ENCODE peak calls at places on chromosomes 1 and 21, in seven cellular contexts. One of them, this sample, is unnamed.

GRCh38 chr1:30763654-30764248 is 6.2 kb upstream of the LAPTM5 start:
- DNase-seq in GM13976: no peak
- DNase-seq in fibroblast of lung: peak
- DNase-seq in dorsolateral prefrontal cortex: peak
- DNase-seq in endodermal cell: no peak
- DNase-seq in astrocyte of the spinal cord: peak
- DNase-seq in activated CD8-positive, alpha-beta T cell treated with anti-CD3 and anti-CD28 coated beads for 36 hours: no peak
- DNase-seq in this sample: no peak

GRCh38 chr1:2477309-2477708 is 1.2 kb downstream of the PLCH2 start:
- DNase-seq in astrocyte of the spinal cord: no peak
- DNase-seq in fibroblast of lung: no peak
- DNase-seq in activated CD8-positive, alpha-beta T cell treated with anti-CD3 and anti-CD28 coated beads for 36 hours: no peak
- DNase-seq in dorsolateral prefrontal cortex: no peak
- DNase-seq in endodermal cell: no peak
- DNase-seq in GM13976: no peak
- DNase-seq in this sample: no peak

GRCh38 chr1:201937624-201938212 is 8.6 kb downstream of the LMOD1 start:
- DNase-seq in dorsolateral prefrontal cortex: no peak
- DNase-seq in fibroblast of lung: peak
- DNase-seq in endodermal cell: no peak
- DNase-seq in GM13976: no peak
- DNase-seq in activated CD8-positive, alpha-beta T cell treated with anti-CD3 and anti-CD28 coated beads for 36 hours: no peak
- DNase-seq in astrocyte of the spinal cord: peak
- DNase-seq in this sample: no peak

GRCh38 chr1:67817319-67817718 is 15.9 kb downstream of the GNG12 start:
- DNase-seq in endodermal cell: no peak
- DNase-seq in GM13976: no peak
- DNase-seq in activated CD8-positive, alpha-beta T cell treated with anti-CD3 and anti-CD28 coated beads for 36 hours: no peak
- DNase-seq in astrocyte of the spinal cord: no peak
- DNase-seq in dorsolateral prefrontal cortex: no peak
- DNase-seq in fibroblast of lung: no peak
- DNase-seq in this sample: no peak

GRCh38 chr1:90175490-90176157 is 180.7 kb downstream of the ZNF326 start:
- DNase-seq in activated CD8-positive, alpha-beta T cell treated with anti-CD3 and anti-CD28 coated beads for 36 hours: no peak
- DNase-seq in GM13976: no peak
- DNase-seq in dorsolateral prefrontal cortex: no peak
- DNase-seq in astrocyte of the spinal cord: no peak
- DNase-seq in endodermal cell: no peak
- DNase-seq in fibroblast of lung: no peak
- DNase-seq in this sample: no peak

GRCh38 chr1:22919341-22920025 is 53.2 kb downstream of the LACTBL1 start:
- DNase-seq in astrocyte of the spinal cord: no peak
- DNase-seq in dorsolateral prefrontal cortex: no peak
- DNase-seq in activated CD8-positive, alpha-beta T cell treated with anti-CD3 and anti-CD28 coated beads for 36 hours: no peak
- DNase-seq in endodermal cell: no peak
- DNase-seq in fibroblast of lung: peak
- DNase-seq in GM13976: no peak
- DNase-seq in this sample: no peak

GRCh38 chr1:9675393-9675792 is 23.9 kb downstream of the PIK3CD start:
- DNase-seq in fibroblast of lung: no peak
- DNase-seq in dorsolateral prefrontal cortex: no peak
- DNase-seq in activated CD8-positive, alpha-beta T cell treated with anti-CD3 and anti-CD28 coated beads for 36 hours: no peak
- DNase-seq in astrocyte of the spinal cord: no peak
- DNase-seq in GM13976: no peak
- DNase-seq in endodermal cell: no peak
- DNase-seq in this sample: no peak

GRCh38 chr1:39328110-39328509 is 123.6 kb downstream of the MACF1 start:
- DNase-seq in GM13976: no peak
- DNase-seq in astrocyte of the spinal cord: no peak
- DNase-seq in dorsolateral prefrontal cortex: no peak
- DNase-seq in endodermal cell: no peak
- DNase-seq in fibroblast of lung: peak
- DNase-seq in activated CD8-positive, alpha-beta T cell treated with anti-CD3 and anti-CD28 coated beads for 36 hours: no peak
- DNase-seq in this sample: no peak

GRCh38 chr1:226723640-226724532 is 15.2 kb downstream of the ITPKB start:
- DNase-seq in fibroblast of lung: peak
- DNase-seq in dorsolateral prefrontal cortex: no peak
- DNase-seq in astrocyte of the spinal cord: peak
- DNase-seq in activated CD8-positive, alpha-beta T cell treated with anti-CD3 and anti-CD28 coated beads for 36 hours: peak
- DNase-seq in GM13976: no peak
- DNase-seq in endodermal cell: peak
- DNase-seq in this sample: no peak

GRCh38 chr1:37606481-37607263 is 10.9 kb upstream of the GNL2 start:
- DNase-seq in GM13976: no peak
- DNase-seq in endodermal cell: no peak
- DNase-seq in activated CD8-positive, alpha-beta T cell treated with anti-CD3 and anti-CD28 coated beads for 36 hours: no peak
- DNase-seq in fibroblast of lung: peak
- DNase-seq in astrocyte of the spinal cord: no peak
- DNase-seq in dorsolateral prefrontal cortex: no peak
- DNase-seq in this sample: no peak

GRCh38 chr1:39505289-39505688 is 13.9 kb downstream of the BMP8A start:
- DNase-seq in dorsolateral prefrontal cortex: no peak
- DNase-seq in GM13976: no peak
- DNase-seq in fibroblast of lung: no peak
- DNase-seq in endodermal cell: no peak
- DNase-seq in activated CD8-positive, alpha-beta T cell treated with anti-CD3 and anti-CD28 coated beads for 36 hours: no peak
- DNase-seq in astrocyte of the spinal cord: no peak
- DNase-seq in this sample: no peak

GRCh38 chr1:184745929-184746583 is 8.6 kb downstream of the EDEM3 start:
- DNase-seq in GM13976: no peak
- DNase-seq in activated CD8-positive, alpha-beta T cell treated with anti-CD3 and anti-CD28 coated beads for 36 hours: no peak
- DNase-seq in endodermal cell: no peak
- DNase-seq in astrocyte of the spinal cord: no peak
- DNase-seq in fibroblast of lung: no peak
- DNase-seq in dorsolateral prefrontal cortex: no peak
- DNase-seq in this sample: no peak

GRCh38 chr1:112706505-112707216 is at the start of gene RHOC:
- DNase-seq in GM13976: peak
- DNase-seq in fibroblast of lung: peak
- DNase-seq in activated CD8-positive, alpha-beta T cell treated with anti-CD3 and anti-CD28 coated beads for 36 hours: peak
- DNase-seq in dorsolateral prefrontal cortex: peak
- DNase-seq in astrocyte of the spinal cord: peak
- DNase-seq in endodermal cell: peak
- DNase-seq in this sample: peak

GRCh38 chr21:29170935-29171334 is 40.5 kb downstream of the MAP3K7CL start:
- DNase-seq in endodermal cell: no peak
- DNase-seq in dorsolateral prefrontal cortex: no peak
- DNase-seq in activated CD8-positive, alpha-beta T cell treated with anti-CD3 and anti-CD28 coated beads for 36 hours: no peak
- DNase-seq in fibroblast of lung: no peak
- DNase-seq in GM13976: no peak
- DNase-seq in astrocyte of the spinal cord: no peak
- DNase-seq in this sample: no peak

GRCh38 chr1:19405195-19405760 is 80.1 kb downstream of the CAPZB start:
- DNase-seq in astrocyte of the spinal cord: no peak
- DNase-seq in activated CD8-positive, alpha-beta T cell treated with anti-CD3 and anti-CD28 coated beads for 36 hours: no peak
- DNase-seq in dorsolateral prefrontal cortex: no peak
- DNase-seq in GM13976: no peak
- DNase-seq in fibroblast of lung: no peak
- DNase-seq in endodermal cell: no peak
- DNase-seq in this sample: no peak
- TF ChIP-seq CTCF in astrocyte of the spinal cord: peak
- TF ChIP-seq CTCF in activated CD8-positive, alpha-beta T cell treated with anti-CD3 and anti-CD28 coated beads for 36 hours: no peak
- TF ChIP-seq CTCF in dorsolateral prefrontal cortex: peak
- TF ChIP-seq CTCF in GM13976: no peak
- TF ChIP-seq CTCF in fibroblast of lung: peak
- TF ChIP-seq CTCF in endodermal cell: peak
- TF ChIP-seq CTCF in this sample: no peak

GRCh38 chr1:6603851-6604558 is 1.3 kb upstream of the KLHL21 start:
- DNase-seq in activated CD8-positive, alpha-beta T cell treated with anti-CD3 and anti-CD28 coated beads for 36 hours: no peak
- DNase-seq in astrocyte of the spinal cord: peak
- DNase-seq in GM13976: no peak
- DNase-seq in dorsolateral prefrontal cortex: no peak
- DNase-seq in fibroblast of lung: peak
- DNase-seq in endodermal cell: peak
- DNase-seq in this sample: no peak
- TF ChIP-seq CTCF in activated CD8-positive, alpha-beta T cell treated with anti-CD3 and anti-CD28 coated beads for 36 hours: peak
- TF ChIP-seq CTCF in astrocyte of the spinal cord: no peak
- TF ChIP-seq CTCF in GM13976: no peak
- TF ChIP-seq CTCF in dorsolateral prefrontal cortex: no peak
- TF ChIP-seq CTCF in fibroblast of lung: no peak
- TF ChIP-seq CTCF in endodermal cell: peak
- TF ChIP-seq CTCF in this sample: no peak

DNA sequence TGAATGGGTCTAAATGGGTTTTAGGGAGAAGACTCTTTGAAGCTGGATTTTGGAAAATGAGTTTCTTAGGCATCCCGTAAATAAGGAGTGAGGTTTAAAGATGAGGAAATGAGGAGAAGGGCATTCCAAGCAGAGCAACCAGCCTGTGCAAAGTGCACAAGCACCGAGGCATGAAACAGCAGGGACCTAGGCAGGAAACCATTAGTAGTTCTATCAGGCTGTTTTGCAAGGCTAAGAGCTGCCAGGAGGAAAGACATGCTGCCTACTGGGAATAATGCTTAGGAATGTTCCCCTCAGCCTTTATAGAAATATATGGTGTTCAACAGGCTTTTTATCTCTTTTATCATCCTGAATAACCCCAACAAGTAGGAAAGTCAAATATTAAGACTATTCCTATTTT is 153.1 kb upstream of the FGGY start:
- DNase-seq in GM13976: no peak
- DNase-seq in astrocyte of the spinal cord: no peak
- DNase-seq in endodermal cell: no peak
- DNase-seq in activated CD8-positive, alpha-beta T cell treated with anti-CD3 and anti-CD28 coated beads for 36 hours: no peak
- DNase-seq in fibroblast of lung: peak
- DNase-seq in dorsolateral prefrontal cortex: no peak
- DNase-seq in this sample: no peak
- TF ChIP-seq CTCF in GM13976: no peak
- TF ChIP-seq CTCF in astrocyte of the spinal cord: no peak
- TF ChIP-seq CTCF in endodermal cell: no peak
- TF ChIP-seq CTCF in activated CD8-positive, alpha-beta T cell treated with anti-CD3 and anti-CD28 coated beads for 36 hours: no peak
- TF ChIP-seq CTCF in fibroblast of lung: no peak
- TF ChIP-seq CTCF in dorsolateral prefrontal cortex: no peak
- TF ChIP-seq CTCF in this sample: no peak

DNA sequence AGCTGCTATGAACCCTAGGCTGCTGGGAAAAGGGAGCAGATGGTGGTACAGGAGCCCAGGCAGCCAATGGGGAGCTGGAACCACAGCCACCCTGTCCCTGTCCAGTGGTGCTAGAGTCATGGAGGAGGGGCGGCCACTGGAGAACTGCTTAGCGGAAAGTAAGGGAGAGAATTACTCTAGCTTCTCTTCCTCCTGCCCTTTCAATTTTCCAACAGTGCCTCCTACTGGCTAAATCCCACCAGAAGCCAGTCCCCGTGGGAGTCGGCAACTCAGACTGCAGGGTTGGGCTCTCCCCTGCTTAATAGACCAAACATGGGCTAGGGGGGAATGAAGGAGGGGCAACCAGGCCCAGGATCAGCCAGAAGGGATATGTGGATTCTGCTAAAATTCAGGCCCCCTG is 154.5 kb downstream of the ACTL8 start:
- DNase-seq in activated CD8-positive, alpha-beta T cell treated with anti-CD3 and anti-CD28 coated beads for 36 hours: no peak
- DNase-seq in astrocyte of the spinal cord: peak
- DNase-seq in GM13976: no peak
- DNase-seq in fibroblast of lung: peak
- DNase-seq in endodermal cell: peak
- DNase-seq in dorsolateral prefrontal cortex: no peak
- DNase-seq in this sample: no peak
- TF ChIP-seq CTCF in activated CD8-positive, alpha-beta T cell treated with anti-CD3 and anti-CD28 coated beads for 36 hours: no peak
- TF ChIP-seq CTCF in astrocyte of the spinal cord: peak
- TF ChIP-seq CTCF in GM13976: peak
- TF ChIP-seq CTCF in fibroblast of lung: peak
- TF ChIP-seq CTCF in endodermal cell: peak
- TF ChIP-seq CTCF in dorsolateral prefrontal cortex: no peak
- TF ChIP-seq CTCF in this sample: no peak

GRCh38 chr1:58032621-58033073 is 513.9 kb downstream of the OMA1 start:
- DNase-seq in endodermal cell: no peak
- DNase-seq in astrocyte of the spinal cord: no peak
- DNase-seq in dorsolateral prefrontal cortex: no peak
- DNase-seq in GM13976: no peak
- DNase-seq in fibroblast of lung: no peak
- DNase-seq in activated CD8-positive, alpha-beta T cell treated with anti-CD3 and anti-CD28 coated beads for 36 hours: no peak
- DNase-seq in this sample: no peak

GRCh38 chr1:58033311-58033710 is 513.2 kb downstream of the OMA1 start:
- DNase-seq in astrocyte of the spinal cord: no peak
- DNase-seq in fibroblast of lung: no peak
- DNase-seq in activated CD8-positive, alpha-beta T cell treated with anti-CD3 and anti-CD28 coated beads for 36 hours: no peak
- DNase-seq in dorsolateral prefrontal cortex: no peak
- DNase-seq in GM13976: no peak
- DNase-seq in endodermal cell: no peak
- DNase-seq in this sample: no peak

GRCh38 chr1:58031416-58031815 is 515.1 kb downstream of the OMA1 start:
- DNase-seq in activated CD8-positive, alpha-beta T cell treated with anti-CD3 and anti-CD28 coated beads for 36 hours: no peak
- DNase-seq in endodermal cell: peak
- DNase-seq in dorsolateral prefrontal cortex: no peak
- DNase-seq in GM13976: no peak
- DNase-seq in astrocyte of the spinal cord: no peak
- DNase-seq in fibroblast of lung: no peak
- DNase-seq in this sample: no peak

GRCh38 chr1:58035523-58035922 is 511.0 kb downstream of the OMA1 start:
- DNase-seq in activated CD8-positive, alpha-beta T cell treated with anti-CD3 and anti-CD28 coated beads for 36 hours: no peak
- DNase-seq in dorsolateral prefrontal cortex: no peak
- DNase-seq in fibroblast of lung: no peak
- DNase-seq in astrocyte of the spinal cord: no peak
- DNase-seq in GM13976: no peak
- DNase-seq in endodermal cell: peak
- DNase-seq in this sample: no peak
- TF ChIP-seq CTCF in activated CD8-positive, alpha-beta T cell treated with anti-CD3 and anti-CD28 coated beads for 36 hours: no peak
- TF ChIP-seq CTCF in dorsolateral prefrontal cortex: no peak
- TF ChIP-seq CTCF in fibroblast of lung: no peak
- TF ChIP-seq CTCF in astrocyte of the spinal cord: no peak
- TF ChIP-seq CTCF in GM13976: no peak
- TF ChIP-seq CTCF in endodermal cell: peak
- TF ChIP-seq CTCF in this sample: no peak

GRCh38 chr1:207823880-207824566 is 72.2 kb downstream of the CD46 start:
- DNase-seq in fibroblast of lung: peak
- DNase-seq in activated CD8-positive, alpha-beta T cell treated with anti-CD3 and anti-CD28 coated beads for 36 hours: peak
- DNase-seq in dorsolateral prefrontal cortex: peak
- DNase-seq in astrocyte of the spinal cord: peak
- DNase-seq in endodermal cell: peak
- DNase-seq in GM13976: peak
- DNase-seq in this sample: peak
- TF ChIP-seq CTCF in fibroblast of lung: peak
- TF ChIP-seq CTCF in activated CD8-positive, alpha-beta T cell treated with anti-CD3 and anti-CD28 coated beads for 36 hours: peak
- TF ChIP-seq CTCF in dorsolateral prefrontal cortex: peak
- TF ChIP-seq CTCF in astrocyte of the spinal cord: peak
- TF ChIP-seq CTCF in endodermal cell: peak
- TF ChIP-seq CTCF in GM13976: no peak
- TF ChIP-seq CTCF in this sample: peak

GRCh38 chr1:175823401-175823800 is 80.0 kb upstream of the TNR start:
- DNase-seq in activated CD8-positive, alpha-beta T cell treated with anti-CD3 and anti-CD28 coated beads for 36 hours: no peak
- DNase-seq in endodermal cell: no peak
- DNase-seq in fibroblast of lung: no peak
- DNase-seq in astrocyte of the spinal cord: no peak
- DNase-seq in GM13976: no peak
- DNase-seq in dorsolateral prefrontal cortex: no peak
- DNase-seq in this sample: no peak

GRCh38 chr1:175820456-175820855 is 77.1 kb upstream of the TNR start:
- DNase-seq in activated CD8-positive, alpha-beta T cell treated with anti-CD3 and anti-CD28 coated beads for 36 hours: no peak
- DNase-seq in fibroblast of lung: no peak
- DNase-seq in GM13976: no peak
- DNase-seq in dorsolateral prefrontal cortex: no peak
- DNase-seq in astrocyte of the spinal cord: no peak
- DNase-seq in endodermal cell: no peak
- DNase-seq in this sample: no peak

GRCh38 chr1:175826705-175827104 is 83.3 kb upstream of the TNR start:
- DNase-seq in activated CD8-positive, alpha-beta T cell treated with anti-CD3 and anti-CD28 coated beads for 36 hours: no peak
- DNase-seq in dorsolateral prefrontal cortex: no peak
- DNase-seq in astrocyte of the spinal cord: no peak
- DNase-seq in endodermal cell: no peak
- DNase-seq in fibroblast of lung: no peak
- DNase-seq in GM13976: no peak
- DNase-seq in this sample: no peak

GRCh38 chr1:175822575-175822974 is 79.2 kb upstream of the TNR start:
- DNase-seq in GM13976: no peak
- DNase-seq in dorsolateral prefrontal cortex: no peak
- DNase-seq in astrocyte of the spinal cord: peak
- DNase-seq in activated CD8-positive, alpha-beta T cell treated with anti-CD3 and anti-CD28 coated beads for 36 hours: no peak
- DNase-seq in endodermal cell: no peak
- DNase-seq in fibroblast of lung: peak
- DNase-seq in this sample: no peak

GRCh38 chr1:175824079-175824478 is 80.7 kb upstream of the TNR start:
- DNase-seq in astrocyte of the spinal cord: no peak
- DNase-seq in fibroblast of lung: no peak
- DNase-seq in endodermal cell: peak
- DNase-seq in GM13976: no peak
- DNase-seq in dorsolateral prefrontal cortex: no peak
- DNase-seq in activated CD8-positive, alpha-beta T cell treated with anti-CD3 and anti-CD28 coated beads for 36 hours: peak
- DNase-seq in this sample: no peak
- TF ChIP-seq CTCF in astrocyte of the spinal cord: no peak
- TF ChIP-seq CTCF in fibroblast of lung: no peak
- TF ChIP-seq CTCF in endodermal cell: peak
- TF ChIP-seq CTCF in GM13976: peak
- TF ChIP-seq CTCF in dorsolateral prefrontal cortex: no peak
- TF ChIP-seq CTCF in activated CD8-positive, alpha-beta T cell treated with anti-CD3 and anti-CD28 coated beads for 36 hours: peak
- TF ChIP-seq CTCF in this sample: peak